ENCODE peak calls at places on chromosomes 11 and 22, in six cellular contexts. Z is SHP77; J is activated CD4-positive, alpha-beta T cell treated with anti-CD3 and anti-CD28 coated beads for 48 hours; N is activated gamma-delta T cell treated with Interleukin-2 at 50 U/mL for 16 hours; C is DMS153; X is CD8-positive, alpha-beta memory T cell. Y is an unnamed sample.

GRCh38 chr11:41392591-41392990 is 66.9 kb downstream of the LRRC4C start:
- DNase-seq in Z (no peak), J (no peak), N (no peak), C (no peak), X (no peak), Y (no peak)

GRCh38 chr11:45091563-45092392 is 54.7 kb upstream of the PRDM11 start:
- DNase-seq in Z (no peak), J (no peak), N (no peak), C (peak; percentile 57), X (no peak), Y (no peak)

GRCh38 chr11:118911880-118912741 is 13.6 kb downstream of the BCL9L start:
- DNase-seq in Z (no peak), J (peak; percentile 87), N (peak; percentile 72), C (peak; percentile 78), X (peak; percentile 65), Y (peak; percentile 43)

GRCh38 chr11:17423533-17424310 is 35.3 kb upstream of the KCNJ11 start:
- DNase-seq in Z (no peak), J (no peak), N (no peak), C (no peak), X (no peak), Y (no peak)

GRCh38 chr22:41672780-41673509 is 15.7 kb downstream of the SNU13 start:
- DNase-seq in Z (no peak), J (no peak), N (no peak), C (no peak), X (no peak), Y (peak; percentile 16)

GRCh38 chr11:45846174-45846675 is 1.1 kb upstream of the CRY2 start:
- DNase-seq in Z (no peak), J (no peak), N (no peak), C (no peak), X (no peak), Y (no peak)

GRCh38 chr11:119210035-119210434 is 3.9 kb downstream of the CBL start:
- DNase-seq in Z (no peak), J (no peak), N (no peak), C (no peak), X (no peak), Y (no peak)

GRCh38 chr11:15627560-15627959 is 512.8 kb downstream of the INSC start:
- DNase-seq in Z (no peak), J (no peak), N (no peak), C (no peak), X (no peak), Y (no peak)

GRCh38 chr11:44593194-44593593 is 27.7 kb downstream of the CD82 start:
- DNase-seq in Z (no peak), J (no peak), N (no peak), C (no peak), X (no peak), Y (no peak)

GRCh38 chr22:37760152-37760551 is 47.6 kb upstream of the GCAT start:
- DNase-seq in Z (no peak), J (no peak), N (no peak), C (no peak), X (no peak), Y (no peak)

GRCh38 chr11:49851511-49851910 is 100.7 kb upstream of the OR4C13 start:
- DNase-seq in Z (no peak), J (no peak), N (no peak), C (no peak), X (no peak), Y (no peak)

GRCh38 chr11:107442715-107443215 is 14.9 kb downstream of the CWF19L2 start:
- DNase-seq in Z (no peak), J (no peak), N (no peak), C (no peak), X (no peak), Y (no peak)

GRCh38 chr11:472272-472671 is 22.2 kb downstream of the PTDSS2 start:
- DNase-seq in Z (no peak), J (no peak), N (no peak), C (no peak), X (no peak), Y (no peak)